ENCODE peak calls at places on chromosomes 2 and 18, in four cellular contexts. X is left lung, C is fibroblast of lung, R is H1. B is an unnamed sample.

GRCh38 chr2:61762292-61762691 is 91.6 kb downstream of the FAM161A start:
- DNase-seq in X (no peak), C (no peak), R (no peak), B (no peak)

GRCh38 chr18:34691626-34692025 is 18.5 kb upstream of the DTNA start:
- DNase-seq in X (no peak), C (no peak), R (no peak), B (no peak)

GRCh38 chr18:3305933-3306332 is 44.0 kb downstream of the MYL12B start:
- DNase-seq in X (no peak), C (peak; percentile 61), R (no peak), B (no peak)

GRCh38 chr18:34661464-34662087 is 48.5 kb upstream of the DTNA start:
- DNase-seq in X (no peak), C (peak; percentile 65), R (no peak), B (no peak)

GRCh38 chr2:28767367-28767766 is 15.7 kb downstream of the PPP1CB start:
- DNase-seq in X (no peak), C (no peak), R (no peak), B (no peak)

GRCh38 chr18:36354989-36355388 is 57.5 kb downstream of the FHOD3 start:
- DNase-seq in X (no peak), C (no peak), R (no peak), B (no peak)

GRCh38 chr2:16773080-16773713 is 107.6 kb upstream of the CYRIA start:
- DNase-seq in X (no peak), C (peak; percentile 64), R (no peak), B (no peak)

GRCh38 chr2:21123473-21124393 is at the start of gene TDRD15:
- DNase-seq in X (no peak), C (no peak), R (no peak), B (no peak)

GRCh38 chr18:45363258-45363657 is 252.0 kb upstream of the SLC14A2 start:
- DNase-seq in X (no peak), C (no peak), R (no peak), B (no peak)

GRCh38 chr2:21078296-21078695 is 34.4 kb upstream of the APOB start:
- DNase-seq in X (no peak), C (no peak), R (no peak), B (no peak)

GRCh38 chr2:231781798-231782726 is 980 bp upstream of the PDE6D start:
- DNase-seq in X (no peak), C (peak; percentile 65), R (no peak), B (no peak)

GRCh38 chr2:32926708-32927084 is 20.1 kb upstream of the LTBP1 start:
- DNase-seq in X (no peak), C (peak; percentile 82), R (no peak), B (no peak)

GRCh38 chr2:239075918-239076727 is 228.2 kb downstream of the TWIST2 start:
- DNase-seq in X (no peak), C (no peak), R (no peak), B (peak; percentile 15)

GRCh38 chr2:42086500-42086953 is 38.7 kb downstream of the PKDCC start:
- DNase-seq in X (no peak), C (peak; percentile 80), R (no peak), B (no peak)

GRCh38 chr2:98569197-98569793 is 39.0 kb downstream of the COA5 start:
- DNase-seq in X (no peak), C (no peak), R (peak; percentile 19), B (peak; percentile 57)

GRCh38 chr2:85705680-85706039 is 11.5 kb downstream of the GNLY start:
- DNase-seq in X (peak; percentile 83), C (peak; percentile 99), R (no peak), B (no peak)

GRCh38 chr2:72148975-72149555 is 1.4 kb upstream of the CYP26B1 start:
- DNase-seq in X (peak; percentile 43), C (peak; percentile 24), R (no peak), B (no peak)

GRCh38 chr18:35344736-35345459 is 678 bp upstream of the ZNF24 start:
- DNase-seq in X (no peak), C (no peak), R (no peak), B (no peak)

GRCh38 chr2:10019174-10019971 is 24.0 kb upstream of the KLF11 start:
- DNase-seq in X (no peak), C (peak; percentile 51), R (no peak), B (peak; percentile 89)

GRCh38 chr2:235343156-235343774 is 150.6 kb upstream of the AGAP1 start:
- DNase-seq in X (no peak), C (no peak), R (no peak), B (no peak)

GRCh38 chr2:10271946-10272345 is 30.8 kb upstream of the HPCAL1 start:
- DNase-seq in X (peak; percentile 34), C (no peak), R (no peak), B (no peak)

GRCh38 chr2:124566518-124566970 is 541.5 kb downstream of the CNTNAP5 start:
- DNase-seq in X (peak; percentile 32), C (no peak), R (no peak), B (peak; percentile 67)

GRCh38 chr2:28958689-28959088 is 22.4 kb upstream of the TOGARAM2 start:
- DNase-seq in X (peak; percentile 56), C (peak; percentile 78), R (no peak), B (no peak)

GRCh38 chr2:184504252-184504651 is 94.1 kb upstream of the ZNF804A start:
- DNase-seq in X (no peak), C (no peak), R (no peak), B (no peak)

GRCh38 chr2:65691816-65692215 is 259.4 kb upstream of the SPRED2 start:
- DNase-seq in X (no peak), C (no peak), R (no peak), B (no peak)

GRCh38 chr2:216617159-216617815 is 15.9 kb upstream of the IGFBP2 start:
- DNase-seq in X (no peak), C (no peak), R (no peak), B (no peak)

GRCh38 chr2:216615298-216616082 is 17.7 kb upstream of the IGFBP2 start:
- DNase-seq in X (no peak), C (no peak), R (no peak), B (peak; percentile 85)

GRCh38 chr2:216618785-216619184 is 14.4 kb upstream of the IGFBP2 start:
- DNase-seq in X (no peak), C (no peak), R (no peak), B (no peak)

GRCh38 chr2:216619411-216620393 is 13.5 kb upstream of the IGFBP2 start:
- DNase-seq in X (no peak), C (peak; percentile 77), R (no peak), B (no peak)

DNA sequence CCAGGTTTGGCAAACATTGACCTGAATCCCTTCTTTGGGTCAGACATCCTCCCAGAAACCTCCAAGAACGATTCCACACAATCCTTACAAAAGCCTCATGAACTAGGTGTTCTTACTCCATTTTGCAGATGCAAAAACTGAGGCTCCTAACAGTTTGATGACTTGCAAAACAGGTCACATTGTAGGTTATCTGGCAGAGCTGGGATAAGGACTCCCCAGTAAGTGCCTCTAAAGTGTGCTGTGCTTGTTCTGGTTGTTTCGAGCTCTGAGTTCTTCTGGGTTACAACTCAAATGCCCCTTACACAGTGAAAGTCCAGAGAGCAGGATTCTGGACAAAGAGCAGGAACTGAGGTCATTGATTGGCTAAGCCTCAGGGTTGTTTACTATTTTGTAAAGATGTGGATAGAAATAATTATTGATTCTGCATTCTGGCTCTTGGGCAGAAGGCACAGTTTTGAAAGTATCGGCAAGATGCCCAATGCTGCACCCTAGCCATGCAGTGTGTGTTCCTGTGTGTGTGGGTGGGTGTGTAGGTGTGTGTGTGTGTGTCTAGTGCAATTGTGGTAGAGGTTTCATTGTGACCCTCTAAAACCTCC is 17.0 kb upstream of the IGFBP2 start:
- DNase-seq in X (no peak), C (no peak), R (no peak), B (peak; percentile 83)
- H3K4me1 ChIP-seq in X (peaks cover 4% of the 10 kb centered on the region), C (peaks cover 2% of the 10 kb centered on the region), R (peaks cover 15% of the 10 kb centered on the region), B (peaks cover 19% of the 10 kb centered on the region)

GRCh38 chr2:60075048-60075447 is 478.4 kb downstream of the BCL11A start:
- DNase-seq in X (no peak), C (no peak), R (no peak), B (no peak)

GRCh38 chr2:60079562-60079961 is 473.9 kb downstream of the BCL11A start:
- DNase-seq in X (no peak), C (no peak), R (no peak), B (no peak)
- H3K4me1 ChIP-seq in X (no peaks in the 10 kb centered on the region), C (no peaks in the 10 kb centered on the region), R (no peaks in the 10 kb centered on the region), B (no peaks in the 10 kb centered on the region)

GRCh38 chr2:113910110-113910717 is 20.3 kb downstream of the ACTR3 start:
- DNase-seq in X (no peak), C (no peak), R (no peak), B (no peak)

GRCh38 chr2:113907297-113907696 is 17.4 kb downstream of the ACTR3 start:
- DNase-seq in X (no peak), C (no peak), R (no peak), B (no peak)

GRCh38 chr2:113901943-113902342 is 12.1 kb downstream of the ACTR3 start:
- DNase-seq in X (no peak), C (no peak), R (no peak), B (no peak)

GRCh38 chr2:113910967-113911678 is 21.2 kb downstream of the ACTR3 start:
- DNase-seq in X (no peak), C (peak; percentile 55), R (no peak), B (no peak)

GRCh38 chr2:113906647-113907046 is 16.8 kb downstream of the ACTR3 start:
- DNase-seq in X (no peak), C (no peak), R (no peak), B (no peak)
- H3K4me1 ChIP-seq in X (peaks cover 99% of the 10 kb centered on the region), C (no peaks in the 10 kb centered on the region), R (no peaks in the 10 kb centered on the region), B (peaks cover 32% of the 10 kb centered on the region)

DNA sequence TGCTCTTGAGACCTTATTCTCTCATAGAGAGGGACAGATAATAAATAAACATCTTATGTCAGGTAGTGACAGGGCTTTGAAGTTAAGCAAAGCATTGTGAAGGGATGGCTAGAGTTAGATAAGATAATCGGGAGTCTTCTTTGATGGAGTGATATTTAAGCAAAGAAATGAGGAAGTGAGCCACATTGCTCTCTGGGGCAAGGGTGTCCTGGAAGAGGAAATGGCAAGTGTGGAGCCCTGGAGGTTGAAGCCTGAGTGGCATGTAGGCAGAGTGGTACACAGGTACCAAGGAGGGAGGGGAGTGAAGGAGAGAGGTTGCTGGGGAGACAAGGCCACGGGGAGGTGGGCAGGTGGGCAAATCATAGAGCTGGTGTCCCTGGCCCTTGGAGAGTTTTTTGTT is 110.2 kb downstream of the CTAGE1 start:
- DNase-seq in X (no peak), C (no peak), R (no peak), B (no peak)
- H3K4me1 ChIP-seq in X (no peaks in the 10 kb centered on the region), C (peaks cover 4% of the 10 kb centered on the region), R (no peaks in the 10 kb centered on the region), B (no peaks in the 10 kb centered on the region)

DNA sequence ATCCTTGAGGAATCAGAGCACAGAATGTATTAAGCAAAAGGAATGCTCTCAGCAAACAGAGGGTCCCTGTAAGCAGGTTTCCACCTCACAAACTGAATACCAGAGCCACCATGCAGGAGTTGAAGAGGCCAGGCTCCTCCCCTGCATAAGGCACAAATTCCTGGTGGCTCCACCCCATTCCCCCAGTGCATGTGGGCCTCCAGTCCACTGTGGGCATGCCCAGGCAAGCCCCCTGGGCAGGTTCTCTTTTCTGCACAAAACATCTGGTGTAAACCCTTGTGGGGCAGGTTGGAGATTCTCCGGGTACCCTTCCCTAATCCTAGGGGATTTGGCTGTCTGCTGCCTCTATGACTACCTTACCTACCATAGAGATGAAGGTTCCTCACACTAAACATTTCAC is 166.5 kb downstream of the PTPRM start:
- DNase-seq in X (no peak), C (peak; percentile 11), R (no peak), B (no peak)
- H3K4me1 ChIP-seq in X (no peaks in the 10 kb centered on the region), C (no peaks in the 10 kb centered on the region), R (no peaks in the 10 kb centered on the region), B (no peaks in the 10 kb centered on the region)

GRCh38 chr2:79799744-79800143 is 286.9 kb downstream of the CTNNA2 start:
- DNase-seq in X (no peak), C (no peak), R (no peak), B (no peak)
- H3K4me1 ChIP-seq in X (no peaks in the 10 kb centered on the region), C (no peaks in the 10 kb centered on the region), R (no peaks in the 10 kb centered on the region), B (no peaks in the 10 kb centered on the region)

GRCh38 chr18:25283769-25284168 is 68.2 kb downstream of the ZNF521 start:
- DNase-seq in X (no peak), C (no peak), R (no peak), B (no peak)
- H3K4me1 ChIP-seq in X (peaks cover 24% of the 10 kb centered on the region), C (peaks cover 29% of the 10 kb centered on the region), R (peaks cover 8% of the 10 kb centered on the region), B (no peaks in the 10 kb centered on the region)